ENCODE peak calls at places on chromosomes 13 and 19, in six cellular contexts. One of them, this sample, is unnamed.

GRCh38 chr13:111112196-111112595 is 2.9 kb upstream of the ARHGEF7 start:
- DNase-seq in NCI-H774: no peak
- DNase-seq in breast epithelium: no peak
- DNase-seq in GM23248: no peak
- DNase-seq in amniotic stem cell: no peak
- DNase-seq in HTR-8/SVneo: no peak
- DNase-seq in this sample: no peak

GRCh38 chr19:10580979-10581631 is 6.0 kb downstream of the AP1M2 start:
- DNase-seq in NCI-H774: no peak
- DNase-seq in breast epithelium: peak
- DNase-seq in GM23248: peak
- DNase-seq in amniotic stem cell: peak
- DNase-seq in HTR-8/SVneo: peak
- DNase-seq in this sample: peak

GRCh38 chr13:112616586-112617381 is 28.8 kb upstream of the TUBGCP3 start:
- DNase-seq in NCI-H774: peak
- DNase-seq in breast epithelium: no peak
- DNase-seq in GM23248: peak
- DNase-seq in amniotic stem cell: no peak
- DNase-seq in HTR-8/SVneo: peak
- DNase-seq in this sample: no peak

GRCh38 chr13:87942204-87942603 is 271.0 kb downstream of the SLITRK5 start:
- DNase-seq in NCI-H774: no peak
- DNase-seq in breast epithelium: no peak
- DNase-seq in GM23248: no peak
- DNase-seq in amniotic stem cell: no peak
- DNase-seq in HTR-8/SVneo: no peak
- DNase-seq in this sample: no peak

GRCh38 chr13:63954683-63955082 is 2539.0 kb upstream of the PCDH20 start:
- DNase-seq in NCI-H774: no peak
- DNase-seq in breast epithelium: no peak
- DNase-seq in GM23248: no peak
- DNase-seq in amniotic stem cell: no peak
- DNase-seq in HTR-8/SVneo: no peak
- DNase-seq in this sample: no peak

GRCh38 chr19:38043649-38044144 is 136.7 kb downstream of the SIPA1L3 start:
- DNase-seq in NCI-H774: peak
- DNase-seq in breast epithelium: no peak
- DNase-seq in GM23248: no peak
- DNase-seq in amniotic stem cell: no peak
- DNase-seq in HTR-8/SVneo: no peak
- DNase-seq in this sample: no peak

GRCh38 chr19:43438291-43439162 is 23.8 kb downstream of the TEX101 start:
- DNase-seq in NCI-H774: no peak
- DNase-seq in breast epithelium: no peak
- DNase-seq in GM23248: peak
- DNase-seq in amniotic stem cell: peak
- DNase-seq in HTR-8/SVneo: peak
- DNase-seq in this sample: peak

GRCh38 chr19:55119053-55119452 is 1.6 kb upstream of the PPP1R12C start:
- DNase-seq in NCI-H774: no peak
- DNase-seq in breast epithelium: no peak
- DNase-seq in GM23248: no peak
- DNase-seq in amniotic stem cell: no peak
- DNase-seq in HTR-8/SVneo: no peak
- DNase-seq in this sample: no peak

GRCh38 chr19:12156254-12157058 is at the start of gene ZNF625:
- DNase-seq in NCI-H774: peak
- DNase-seq in breast epithelium: peak
- DNase-seq in GM23248: peak
- DNase-seq in amniotic stem cell: peak
- DNase-seq in HTR-8/SVneo: peak
- DNase-seq in this sample: no peak

GRCh38 chr19:1281270-1281894 is 4.3 kb upstream of the EFNA2 start:
- DNase-seq in NCI-H774: no peak
- DNase-seq in breast epithelium: no peak
- DNase-seq in GM23248: no peak
- DNase-seq in amniotic stem cell: no peak
- DNase-seq in HTR-8/SVneo: no peak
- DNase-seq in this sample: no peak

GRCh38 chr13:97715763-97716162 is 237.7 kb upstream of the IPO5 start:
- DNase-seq in NCI-H774: no peak
- DNase-seq in breast epithelium: no peak
- DNase-seq in GM23248: no peak
- DNase-seq in amniotic stem cell: no peak
- DNase-seq in HTR-8/SVneo: no peak
- DNase-seq in this sample: no peak

GRCh38 chr13:36344173-36344572 is 2.0 kb downstream of the SPART start:
- DNase-seq in NCI-H774: no peak
- DNase-seq in breast epithelium: no peak
- DNase-seq in GM23248: peak
- DNase-seq in amniotic stem cell: no peak
- DNase-seq in HTR-8/SVneo: no peak
- DNase-seq in this sample: no peak

GRCh38 chr13:113620036-113620435 is 35.5 kb downstream of the TFDP1 start:
- DNase-seq in NCI-H774: no peak
- DNase-seq in breast epithelium: no peak
- DNase-seq in GM23248: no peak
- DNase-seq in amniotic stem cell: no peak
- DNase-seq in HTR-8/SVneo: no peak
- DNase-seq in this sample: no peak

GRCh38 chr19:31285744-31286143 is 63.5 kb downstream of the TSHZ3 start:
- DNase-seq in NCI-H774: no peak
- DNase-seq in breast epithelium: no peak
- DNase-seq in GM23248: peak
- DNase-seq in amniotic stem cell: no peak
- DNase-seq in HTR-8/SVneo: peak
- DNase-seq in this sample: no peak

GRCh38 chr13:66574606-66575005 is 655.5 kb downstream of the PCDH9 start:
- DNase-seq in NCI-H774: no peak
- DNase-seq in breast epithelium: no peak
- DNase-seq in GM23248: peak
- DNase-seq in amniotic stem cell: no peak
- DNase-seq in HTR-8/SVneo: no peak
- DNase-seq in this sample: no peak

This sample was measured in LoVo.